ENCODE peak calls at places on chromosomes 13 and 19, in ten cellular contexts. One of them, this sample, is unnamed.
A peak's percentile ranks its signal among the peaks of the same experiment; 100 is the strongest.

GRCh38 chr19:36225219-36225892 is 10.4 kb downstream of the ZNF146 start:
- DNase-seq in WTC11: no peak
- DNase-seq in mesendoderm: no peak
- DNase-seq in left ventricle myocardium superior: no peak
- DNase-seq in hippocampal formation: no peak
- DNase-seq in renal cortical epithelial cell: no peak
- DNase-seq in T-cell: no peak
- DNase-seq in foreskin fibroblast: peak; percentile 56
- DNase-seq in heart left ventricle: no peak
- DNase-seq in ELR: peak; percentile 74
- DNase-seq in this sample: no peak

GRCh38 chr19:2477141-2477710 is 1.3 kb downstream of the GADD45B start:
- DNase-seq in ELR: peak; percentile 74
- DNase-seq in mesendoderm: no peak
- DNase-seq in foreskin fibroblast: peak; percentile 74
- DNase-seq in renal cortical epithelial cell: no peak
- DNase-seq in heart left ventricle: peak; percentile 78
- DNase-seq in T-cell: no peak
- DNase-seq in hippocampal formation: no peak
- DNase-seq in left ventricle myocardium superior: peak; percentile 77
- DNase-seq in WTC11: no peak
- DNase-seq in this sample: no peak

GRCh38 chr13:59086147-59086546 is 1077.6 kb downstream of the DIAPH3 start:
- DNase-seq in hippocampal formation: no peak
- DNase-seq in WTC11: no peak
- DNase-seq in heart left ventricle: no peak
- DNase-seq in T-cell: no peak
- DNase-seq in foreskin fibroblast: peak; percentile 65
- DNase-seq in mesendoderm: no peak
- DNase-seq in ELR: peak; percentile 54
- DNase-seq in renal cortical epithelial cell: peak; percentile 26
- DNase-seq in left ventricle myocardium superior: no peak
- DNase-seq in this sample: no peak

GRCh38 chr13:30757026-30757425 is 21.7 kb downstream of the ALOX5AP start:
- DNase-seq in heart left ventricle: no peak
- DNase-seq in left ventricle myocardium superior: no peak
- DNase-seq in hippocampal formation: no peak
- DNase-seq in mesendoderm: peak; percentile 91
- DNase-seq in WTC11: no peak
- DNase-seq in T-cell: no peak
- DNase-seq in renal cortical epithelial cell: no peak
- DNase-seq in foreskin fibroblast: no peak
- DNase-seq in ELR: no peak
- DNase-seq in this sample: no peak

GRCh38 chr19:49423985-49424303 is 703 bp upstream of the PTH2 start:
- DNase-seq in WTC11: no peak
- DNase-seq in T-cell: no peak
- DNase-seq in ELR: no peak
- DNase-seq in foreskin fibroblast: no peak
- DNase-seq in mesendoderm: no peak
- DNase-seq in heart left ventricle: no peak
- DNase-seq in renal cortical epithelial cell: no peak
- DNase-seq in hippocampal formation: no peak
- DNase-seq in left ventricle myocardium superior: no peak
- DNase-seq in this sample: no peak

GRCh38 chr13:49308104-49308875 is 60.6 kb downstream of the CDADC1 start:
- DNase-seq in foreskin fibroblast: peak; percentile 81
- DNase-seq in T-cell: no peak
- DNase-seq in mesendoderm: no peak
- DNase-seq in renal cortical epithelial cell: no peak
- DNase-seq in heart left ventricle: peak; percentile 81
- DNase-seq in ELR: no peak
- DNase-seq in hippocampal formation: peak; percentile 66
- DNase-seq in WTC11: no peak
- DNase-seq in left ventricle myocardium superior: peak; percentile 88
- DNase-seq in this sample: no peak

GRCh38 chr13:113447596-113447995 is 5.7 kb downstream of the ADPRHL1 start:
- DNase-seq in hippocampal formation: no peak
- DNase-seq in foreskin fibroblast: no peak
- DNase-seq in T-cell: no peak
- DNase-seq in heart left ventricle: no peak
- DNase-seq in left ventricle myocardium superior: no peak
- DNase-seq in WTC11: no peak
- DNase-seq in renal cortical epithelial cell: no peak
- DNase-seq in mesendoderm: no peak
- DNase-seq in ELR: no peak
- DNase-seq in this sample: no peak

GRCh38 chr13:31818236-31818635 is 78.9 kb downstream of the RXFP2 start:
- DNase-seq in foreskin fibroblast: peak; percentile 31
- DNase-seq in mesendoderm: no peak
- DNase-seq in renal cortical epithelial cell: peak; percentile 6
- DNase-seq in heart left ventricle: no peak
- DNase-seq in ELR: peak; percentile 54
- DNase-seq in WTC11: no peak
- DNase-seq in hippocampal formation: no peak
- DNase-seq in left ventricle myocardium superior: no peak
- DNase-seq in T-cell: no peak
- DNase-seq in this sample: no peak

GRCh38 chr19:34432797-34433196 is 4.6 kb downstream of the UBA2 start:
- DNase-seq in left ventricle myocardium superior: peak; percentile 30
- DNase-seq in renal cortical epithelial cell: peak; percentile 15
- DNase-seq in mesendoderm: peak; percentile 18
- DNase-seq in heart left ventricle: peak; percentile 63
- DNase-seq in T-cell: no peak
- DNase-seq in foreskin fibroblast: no peak
- DNase-seq in WTC11: no peak
- DNase-seq in hippocampal formation: no peak
- DNase-seq in ELR: no peak
- DNase-seq in this sample: no peak

GRCh38 chr13:108919036-108919907 is 289.9 kb downstream of the MYO16 start:
- DNase-seq in foreskin fibroblast: peak; percentile 49
- DNase-seq in T-cell: no peak
- DNase-seq in hippocampal formation: no peak
- DNase-seq in mesendoderm: no peak
- DNase-seq in WTC11: no peak
- DNase-seq in renal cortical epithelial cell: peak; percentile 72
- DNase-seq in ELR: peak; percentile 30
- DNase-seq in heart left ventricle: no peak
- DNase-seq in left ventricle myocardium superior: no peak
- DNase-seq in this sample: no peak

GRCh38 chr19:8610041-8610927 is at the start of gene ADAMTS10:
- DNase-seq in hippocampal formation: no peak
- DNase-seq in mesendoderm: peak; percentile 67
- DNase-seq in renal cortical epithelial cell: no peak
- DNase-seq in ELR: no peak
- DNase-seq in WTC11: peak; percentile 57
- DNase-seq in left ventricle myocardium superior: peak; percentile 72
- DNase-seq in T-cell: peak; percentile 28
- DNase-seq in heart left ventricle: peak; percentile 79
- DNase-seq in foreskin fibroblast: peak; percentile 40
- DNase-seq in this sample: peak; percentile 68

GRCh38 chr13:48311223-48311622 is 7.7 kb downstream of the RB1 start:
- DNase-seq in foreskin fibroblast: no peak
- DNase-seq in WTC11: no peak
- DNase-seq in ELR: no peak
- DNase-seq in hippocampal formation: no peak
- DNase-seq in mesendoderm: no peak
- DNase-seq in renal cortical epithelial cell: no peak
- DNase-seq in heart left ventricle: no peak
- DNase-seq in left ventricle myocardium superior: no peak
- DNase-seq in T-cell: no peak
- DNase-seq in this sample: no peak

GRCh38 chr13:109616021-109616420 is 170.4 kb downstream of the IRS2 start:
- DNase-seq in foreskin fibroblast: no peak
- DNase-seq in left ventricle myocardium superior: no peak
- DNase-seq in heart left ventricle: no peak
- DNase-seq in T-cell: no peak
- DNase-seq in WTC11: no peak
- DNase-seq in hippocampal formation: no peak
- DNase-seq in renal cortical epithelial cell: no peak
- DNase-seq in mesendoderm: no peak
- DNase-seq in ELR: no peak
- DNase-seq in this sample: no peak

GRCh38 chr13:20608438-20609020 is 41.6 kb downstream of the IFT88 start:
- DNase-seq in heart left ventricle: no peak
- DNase-seq in T-cell: no peak
- DNase-seq in ELR: peak; percentile 11
- DNase-seq in foreskin fibroblast: no peak
- DNase-seq in left ventricle myocardium superior: no peak
- DNase-seq in mesendoderm: no peak
- DNase-seq in hippocampal formation: peak; percentile 21
- DNase-seq in renal cortical epithelial cell: no peak
- DNase-seq in WTC11: no peak
- DNase-seq in this sample: no peak

GRCh38 chr13:23385931-23386330 is 47.6 kb downstream of the SACS start:
- DNase-seq in renal cortical epithelial cell: no peak
- DNase-seq in hippocampal formation: no peak
- DNase-seq in heart left ventricle: no peak
- DNase-seq in ELR: no peak
- DNase-seq in mesendoderm: no peak
- DNase-seq in foreskin fibroblast: no peak
- DNase-seq in left ventricle myocardium superior: no peak
- DNase-seq in WTC11: no peak
- DNase-seq in T-cell: no peak
- DNase-seq in this sample: no peak

GRCh38 chr19:44772969-44773368 is 4.7 kb upstream of the CBLC start:
- DNase-seq in T-cell: no peak
- DNase-seq in mesendoderm: no peak
- DNase-seq in ELR: no peak
- DNase-seq in hippocampal formation: no peak
- DNase-seq in WTC11: no peak
- DNase-seq in foreskin fibroblast: peak; percentile 30
- DNase-seq in left ventricle myocardium superior: no peak
- DNase-seq in renal cortical epithelial cell: no peak
- DNase-seq in heart left ventricle: no peak
- DNase-seq in this sample: no peak

GRCh38 chr19:45499196-45500180 is 1.2 kb downstream of the PPM1N start:
- DNase-seq in renal cortical epithelial cell: peak; percentile 43
- DNase-seq in ELR: peak; percentile 47
- DNase-seq in hippocampal formation: no peak
- DNase-seq in heart left ventricle: no peak
- DNase-seq in left ventricle myocardium superior: peak; percentile 57
- DNase-seq in foreskin fibroblast: peak; percentile 67
- DNase-seq in WTC11: peak; percentile 99
- DNase-seq in T-cell: peak; percentile 29
- DNase-seq in mesendoderm: peak; percentile 98
- DNase-seq in this sample: peak; percentile 61

GRCh38 chr13:28412981-28413380 is 81.9 kb downstream of the FLT1 start:
- DNase-seq in hippocampal formation: no peak
- DNase-seq in foreskin fibroblast: no peak
- DNase-seq in mesendoderm: no peak
- DNase-seq in left ventricle myocardium superior: peak; percentile 44
- DNase-seq in T-cell: no peak
- DNase-seq in ELR: no peak
- DNase-seq in renal cortical epithelial cell: no peak
- DNase-seq in WTC11: no peak
- DNase-seq in heart left ventricle: peak; percentile 65
- DNase-seq in this sample: no peak

GRCh38 chr19:48341515-48342413 is 16.4 kb downstream of the EMP3 start:
- DNase-seq in ELR: no peak
- DNase-seq in foreskin fibroblast: no peak
- DNase-seq in left ventricle myocardium superior: no peak
- DNase-seq in T-cell: no peak
- DNase-seq in hippocampal formation: no peak
- DNase-seq in heart left ventricle: no peak
- DNase-seq in WTC11: no peak
- DNase-seq in renal cortical epithelial cell: no peak
- DNase-seq in mesendoderm: no peak
- DNase-seq in this sample: no peak

GRCh38 chr19:45069056-45069455 is 7.2 kb downstream of the ZNF296 start:
- DNase-seq in mesendoderm: peak; percentile 71
- DNase-seq in WTC11: peak; percentile 66
- DNase-seq in foreskin fibroblast: peak; percentile 62
- DNase-seq in ELR: peak; percentile 28
- DNase-seq in left ventricle myocardium superior: no peak
- DNase-seq in hippocampal formation: no peak
- DNase-seq in T-cell: no peak
- DNase-seq in renal cortical epithelial cell: no peak
- DNase-seq in heart left ventricle: peak; percentile 52
- DNase-seq in this sample: peak; percentile 78

GRCh38 chr19:609001-609340 is 19.3 kb downstream of the HCN2 start:
- DNase-seq in foreskin fibroblast: no peak
- DNase-seq in WTC11: no peak
- DNase-seq in heart left ventricle: peak; percentile 77
- DNase-seq in renal cortical epithelial cell: no peak
- DNase-seq in ELR: no peak
- DNase-seq in mesendoderm: no peak
- DNase-seq in hippocampal formation: peak; percentile 54
- DNase-seq in left ventricle myocardium superior: peak; percentile 79
- DNase-seq in T-cell: no peak
- DNase-seq in this sample: no peak

GRCh38 chr19:10518444-10519361 is 1.5 kb upstream of the S1PR5 start:
- DNase-seq in left ventricle myocardium superior: no peak
- DNase-seq in foreskin fibroblast: no peak
- DNase-seq in T-cell: no peak
- DNase-seq in WTC11: peak; percentile 45
- DNase-seq in heart left ventricle: no peak
- DNase-seq in ELR: no peak
- DNase-seq in hippocampal formation: no peak
- DNase-seq in mesendoderm: no peak
- DNase-seq in renal cortical epithelial cell: no peak
- DNase-seq in this sample: peak; percentile 31

GRCh38 chr13:44506251-44506650 is 69.9 kb downstream of the TSC22D1 start:
- DNase-seq in WTC11: no peak
- DNase-seq in ELR: no peak
- DNase-seq in left ventricle myocardium superior: no peak
- DNase-seq in hippocampal formation: no peak
- DNase-seq in T-cell: no peak
- DNase-seq in heart left ventricle: no peak
- DNase-seq in mesendoderm: no peak
- DNase-seq in foreskin fibroblast: no peak
- DNase-seq in renal cortical epithelial cell: no peak
- DNase-seq in this sample: no peak

GRCh38 chr13:111122056-111122455 is 6.9 kb downstream of the ARHGEF7 start:
- DNase-seq in foreskin fibroblast: no peak
- DNase-seq in left ventricle myocardium superior: no peak
- DNase-seq in WTC11: no peak
- DNase-seq in ELR: no peak
- DNase-seq in hippocampal formation: no peak
- DNase-seq in renal cortical epithelial cell: no peak
- DNase-seq in heart left ventricle: no peak
- DNase-seq in T-cell: no peak
- DNase-seq in mesendoderm: no peak
- DNase-seq in this sample: peak; percentile 29

GRCh38 chr19:34276614-34277013 is 22.3 kb downstream of the GARRE1 start:
- DNase-seq in foreskin fibroblast: no peak
- DNase-seq in left ventricle myocardium superior: no peak
- DNase-seq in mesendoderm: no peak
- DNase-seq in WTC11: no peak
- DNase-seq in heart left ventricle: no peak
- DNase-seq in hippocampal formation: peak; percentile 15
- DNase-seq in renal cortical epithelial cell: no peak
- DNase-seq in T-cell: no peak
- DNase-seq in ELR: no peak
- DNase-seq in this sample: no peak